ENCODE peak calls at places on chromosomes 5 and 9, in nine cellular contexts. W, H, C, M, R, A, V, O and B are unnamed samples.

GRCh38 chr5:16656561-16657191 is 39.9 kb upstream of the RETREG1 start:
- DNase-seq in W (no peak), H (peak), C (no peak), M (no peak), R (peak), A (peak), V (no peak), O (peak), B (no peak)

GRCh38 chr9:3290231-3290840 is 235.5 kb downstream of the RFX3 start:
- DNase-seq in W (no peak), H (no peak), C (no peak), M (no peak), R (no peak), A (no peak), V (no peak), O (no peak), B (no peak)

GRCh38 chr9:14400658-14400995 is 86.7 kb upstream of the NFIB start:
- DNase-seq in W (no peak), H (peak), C (peak), M (peak), R (peak), A (peak), V (no peak), O (peak), B (no peak)

GRCh38 chr9:126233913-126234525 is 92.6 kb upstream of the MVB12B start:
- DNase-seq in W (no peak), H (no peak), C (no peak), M (no peak), R (no peak), A (no peak), V (no peak), O (peak), B (no peak)

GRCh38 chr9:98479967-98480847 is 224.8 kb upstream of the TBC1D2 start:
- DNase-seq in W (peak), H (peak), C (no peak), M (peak), R (no peak), A (peak), V (no peak), O (no peak), B (no peak)

GRCh38 chr5:169647566-169647965 is 10.5 kb downstream of the DOCK2 start:
- DNase-seq in W (no peak), H (no peak), C (no peak), M (no peak), R (peak), A (no peak), V (no peak), O (no peak), B (no peak)

GRCh38 chr9:82131072-82131471 is 142.5 kb downstream of the SPATA31D1 start:
- DNase-seq in W (no peak), H (no peak), C (no peak), M (no peak), R (no peak), A (no peak), V (no peak), O (no peak), B (no peak)

GRCh38 chr5:139898981-139899380 is 103.4 kb downstream of the PSD2 start:
- DNase-seq in W (no peak), H (no peak), C (no peak), M (no peak), R (no peak), A (no peak), V (no peak), O (no peak), B (no peak)

GRCh38 chr9:135252980-135253304 is 165.5 kb downstream of the OLFM1 start:
- DNase-seq in W (no peak), H (no peak), C (no peak), M (peak), R (no peak), A (no peak), V (no peak), O (peak), B (peak)

GRCh38 chr9:84419203-84419602 is 78.6 kb upstream of the SLC28A3 start:
- DNase-seq in W (no peak), H (no peak), C (no peak), M (no peak), R (peak), A (peak), V (no peak), O (peak), B (no peak)

GRCh38 chr9:88174324-88174723 is 36.0 kb upstream of the SPATA31C2 start:
- DNase-seq in W (no peak), H (no peak), C (no peak), M (no peak), R (peak), A (no peak), V (no peak), O (no peak), B (no peak)

GRCh38 chr9:79073201-79073600 is 498.6 kb upstream of the TLE4 start:
- DNase-seq in W (no peak), H (no peak), C (no peak), M (no peak), R (no peak), A (no peak), V (no peak), O (no peak), B (no peak)